ENCODE peak calls at places on chromosomes 7 and 10, in five cellular contexts. A, C, O, K and Y are unnamed samples.

GRCh38 chr10:91551856-91552255 is 81.0 kb downstream of the PPP1R3C start:
- DNase-seq in A (peak; percentile 78), C (no peak), O (peak; percentile 86), K (peak; percentile 77), Y (peak; percentile 63)

GRCh38 chr10:76546411-76546810 is 1091.2 kb downstream of the KCNMA1 start:
- DNase-seq in A (no peak), C (no peak), O (no peak), K (no peak), Y (no peak)

GRCh38 chr10:128573936-128574335 is 447.7 kb upstream of the MKI67 start:
- DNase-seq in A (no peak), C (no peak), O (no peak), K (no peak), Y (no peak)

GRCh38 chr10:102068216-102068615 is 3.1 kb downstream of the HPS6 start:
- DNase-seq in A (no peak), C (no peak), O (peak; percentile 30), K (no peak), Y (peak; percentile 71)

GRCh38 chr10:70683601-70684329 is 11.5 kb downstream of the ADAMTS14 start:
- DNase-seq in A (no peak), C (no peak), O (peak; percentile 48), K (peak; percentile 83), Y (no peak)

GRCh38 chr7:134470864-134471263 is 12.0 kb upstream of the AKR1B1 start:
- DNase-seq in A (no peak), C (no peak), O (peak; percentile 54), K (no peak), Y (no peak)

GRCh38 chr7:149879271-149879711 is 5.5 kb downstream of the ATP6V0E2 start:
- DNase-seq in A (no peak), C (no peak), O (no peak), K (no peak), Y (no peak)

GRCh38 chr10:62038609-62039190 is 137.2 kb downstream of the ARID5B start:
- DNase-seq in A (peak; percentile 93), C (no peak), O (peak; percentile 87), K (peak; percentile 80), Y (peak; percentile 66)

GRCh38 chr7:141696386-141696785 is 5.6 kb downstream of the DENND11 start:
- DNase-seq in A (no peak), C (no peak), O (no peak), K (no peak), Y (no peak)

GRCh38 chr7:5598261-5598761 is 174.7 kb upstream of the TNRC18 start:
- DNase-seq in A (peak; percentile 33), C (no peak), O (peak; percentile 32), K (peak; percentile 45), Y (no peak)

GRCh38 chr7:96786998-96787395 is 77.4 kb upstream of the SEM1 start:
- DNase-seq in A (no peak), C (no peak), O (no peak), K (no peak), Y (no peak)

GRCh38 chr10:77911535-77912123 is 14.9 kb downstream of the DLG5 start:
- DNase-seq in A (no peak), C (no peak), O (peak; percentile 63), K (no peak), Y (no peak)

GRCh38 chr7:33392143-33392542 is 262.8 kb downstream of the BBS9 start:
- DNase-seq in A (no peak), C (no peak), O (no peak), K (no peak), Y (peak; percentile 61)

GRCh38 chr7:42445691-42446090 is 208.7 kb upstream of the GLI3 start:
- DNase-seq in A (no peak), C (no peak), O (peak; percentile 28), K (no peak), Y (no peak)

GRCh38 chr10:114327537-114328277 is 76.6 kb downstream of the AFAP1L2 start:
- DNase-seq in A (no peak), C (no peak), O (no peak), K (no peak), Y (no peak)
- H3K36me3 ChIP-seq in A (no peaks in the 10 kb centered on the region), C (no peaks in the 10 kb centered on the region), O (no peaks in the 10 kb centered on the region), K (no peaks in the 10 kb centered on the region), Y (no peaks in the 10 kb centered on the region)

GRCh38 chr10:815338-816104 is 116.0 kb downstream of the LARP4B start:
- DNase-seq in A (no peak), C (no peak), O (no peak), K (no peak), Y (no peak)
- H3K36me3 ChIP-seq in A (peaks cover 74% of the 10 kb centered on the region), C (peaks cover 49% of the 10 kb centered on the region), O (peaks cover 78% of the 10 kb centered on the region), K (no peaks in the 10 kb centered on the region), Y (peaks cover 74% of the 10 kb centered on the region)

DNA sequence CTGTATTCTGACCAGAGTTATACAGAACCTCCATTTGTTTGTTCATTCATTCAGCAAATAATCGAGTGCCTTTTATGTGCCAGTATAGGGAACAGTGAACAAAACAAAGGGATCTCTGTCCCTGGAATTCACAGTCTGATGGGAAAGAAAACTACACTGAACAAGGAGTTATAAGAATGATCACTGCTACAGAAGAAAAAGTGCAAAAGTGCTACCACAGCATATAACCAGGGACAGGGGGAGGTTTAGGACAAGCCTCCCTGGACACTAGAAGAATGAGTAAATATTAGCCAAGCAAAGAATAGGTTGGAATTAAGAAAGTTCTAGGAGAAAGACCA is 4.2 kb downstream of the CLDN12 start:
- DNase-seq in A (no peak), C (no peak), O (no peak), K (no peak), Y (no peak)
- H3K36me3 ChIP-seq in A (peaks cover 33% of the 10 kb centered on the region), C (no peaks in the 10 kb centered on the region), O (peaks cover 12% of the 10 kb centered on the region), K (no peaks in the 10 kb centered on the region), Y (peaks cover 25% of the 10 kb centered on the region)

GRCh38 chr10:79263951-79264350 is 83.3 kb upstream of the PPIF start:
- DNase-seq in A (no peak), C (no peak), O (no peak), K (no peak), Y (no peak)

GRCh38 chr10:79266543-79267312 is 80.5 kb upstream of the PPIF start:
- DNase-seq in A (peak; percentile 58), C (peak; percentile 68), O (peak; percentile 87), K (peak; percentile 40), Y (no peak)

GRCh38 chr10:79262959-79263746 is 84.1 kb upstream of the PPIF start:
- DNase-seq in A (no peak), C (no peak), O (no peak), K (no peak), Y (no peak)

GRCh38 chr10:79266092-79266491 is 81.2 kb upstream of the PPIF start:
- DNase-seq in A (peak; percentile 83), C (peak; percentile 43), O (no peak), K (no peak), Y (no peak)

DNA sequence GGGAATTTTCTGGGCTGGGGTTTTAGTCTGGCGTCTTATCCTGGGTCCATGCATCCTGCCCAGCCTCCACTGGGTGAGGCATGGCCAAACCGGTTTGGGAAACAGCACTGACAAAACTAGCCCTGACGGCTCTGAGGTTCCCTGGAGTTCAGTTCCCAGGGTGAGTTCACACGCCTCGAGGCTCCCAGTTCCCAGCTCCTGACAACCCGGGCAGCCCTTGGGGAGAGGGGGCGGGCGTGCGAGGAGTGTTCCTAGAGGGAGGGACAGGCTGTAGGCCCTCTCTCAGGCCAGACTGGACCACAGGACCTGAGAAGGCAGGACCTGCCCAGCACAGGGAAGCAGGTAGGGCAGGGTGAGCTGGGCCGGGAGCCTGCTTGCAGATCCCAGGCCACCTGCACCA is 82.3 kb upstream of the PPIF start:
- DNase-seq in A (no peak), C (no peak), O (no peak), K (no peak), Y (no peak)
- H3K36me3 ChIP-seq in A (no peaks in the 10 kb centered on the region), C (no peaks in the 10 kb centered on the region), O (peaks cover 7% of the 10 kb centered on the region), K (no peaks in the 10 kb centered on the region), Y (peaks cover 52% of the 10 kb centered on the region)